ENCODE peak calls at places on chromosomes 12 and 14, in four cellular contexts. L is tibial nerve, X is DMS53, I is midbrain. W is an unnamed sample.

GRCh38 chr12:62279058-62279457 is 18.9 kb downstream of the USP15 start:
- DNase-seq in L (no peak), X (no peak), I (no peak), W (no peak)

GRCh38 chr14:22497671-22498093 is 91.3 kb downstream of the DAD1 start:
- DNase-seq in L (no peak), X (no peak), I (no peak), W (no peak)

GRCh38 chr14:72518809-72519377 is 375.0 kb downstream of the DPF3 start:
- DNase-seq in L (no peak), X (no peak), I (no peak), W (no peak)

GRCh38 chr12:111024205-111024794 is 103.9 kb upstream of the MYL2 start:
- DNase-seq in L (peak; percentile 13), X (peak; percentile 49), I (peak; percentile 19), W (peak; percentile 64)

GRCh38 chr12:52613363-52614030 is 4.9 kb downstream of the KRT73 start:
- DNase-seq in L (no peak), X (no peak), I (no peak), W (no peak)

GRCh38 chr12:116201908-116202307 is 75.6 kb downstream of the MED13L start:
- DNase-seq in L (no peak), X (no peak), I (no peak), W (no peak)

GRCh38 chr12:67789266-67789665 is 140.7 kb downstream of the DYRK2 start:
- DNase-seq in L (no peak), X (no peak), I (no peak), W (no peak)

GRCh38 chr14:99256483-99256874 is 15.5 kb downstream of the BCL11B start:
- DNase-seq in L (no peak), X (no peak), I (no peak), W (no peak)

GRCh38 chr12:55676707-55677106 is 31.0 kb downstream of the ITGA7 start:
- DNase-seq in L (peak; percentile 18), X (no peak), I (no peak), W (no peak)

GRCh38 chr12:92146497-92146828 is 817 bp upstream of the BTG1 start:
- DNase-seq in L (no peak), X (peak; percentile 77), I (no peak), W (peak; percentile 40)

GRCh38 chr14:90556666-90557450 is 160.0 kb downstream of the CALM1 start:
- DNase-seq in L (no peak), X (peak; percentile 5), I (no peak), W (no peak)

GRCh38 chr12:114038962-114039361 is 72.8 kb upstream of the RBM19 start:
- DNase-seq in L (no peak), X (no peak), I (no peak), W (no peak)

GRCh38 chr12:12715459-12716150 is 1.6 kb upstream of the CDKN1B start:
- DNase-seq in L (peak; percentile 24), X (peak; percentile 56), I (no peak), W (peak; percentile 59)

GRCh38 chr12:58008658-58009057 is 67.3 kb downstream of the ATP23 start:
- DNase-seq in L (no peak), X (no peak), I (no peak), W (no peak)

GRCh38 chr14:57390806-57391562 is 598 bp downstream of the NAA30 start:
- DNase-seq in L (no peak), X (peak; percentile 72), I (peak; percentile 56), W (peak; percentile 31)

GRCh38 chr14:83470959-83471358 is 1937.3 kb upstream of the SEL1L start:
- DNase-seq in L (no peak), X (no peak), I (no peak), W (no peak)

GRCh38 chr14:54817506-54817905 is 85.1 kb downstream of the GCH1 start:
- DNase-seq in L (no peak), X (no peak), I (no peak), W (no peak)

GRCh38 chr14:61519106-61519505 is 176.2 kb upstream of the HIF1A start:
- DNase-seq in L (no peak), X (no peak), I (no peak), W (no peak)

GRCh38 chr12:9364224-9365176 is 156.3 kb upstream of the PZP start:
- DNase-seq in L (no peak), X (no peak), I (peak; percentile 9), W (no peak)

GRCh38 chr12:52837341-52837741 is 3.2 kb upstream of the KRT79 start:
- DNase-seq in L (no peak), X (no peak), I (no peak), W (no peak)

GRCh38 chr14:103576371-103577024 is 13.7 kb downstream of the COA8 start:
- DNase-seq in L (peak; percentile 82), X (peak; percentile 95), I (peak; percentile 67), W (peak; percentile 92)

GRCh38 chr14:22479781-22480464 is 109.1 kb downstream of the DAD1 start:
- DNase-seq in L (no peak), X (no peak), I (no peak), W (no peak)

GRCh38 chr12:12387521-12387920 is 30.6 kb downstream of the BORCS5 start:
- DNase-seq in L (no peak), X (no peak), I (no peak), W (no peak)

GRCh38 chr12:30753233-30753632 is 1.5 kb downstream of the CAPRIN2 start:
- DNase-seq in L (no peak), X (peak; percentile 44), I (no peak), W (peak; percentile 66)

GRCh38 chr14:28879571-28879970 is 113.0 kb downstream of the FOXG1 start:
- DNase-seq in L (no peak), X (no peak), I (no peak), W (no peak)

GRCh38 chr14:101347893-101348777 is 213.2 kb upstream of the DIO3 start:
- DNase-seq in L (no peak), X (no peak), I (no peak), W (no peak)

GRCh38 chr14:51002406-51002984 is 58.2 kb upstream of the PYGL start:
- DNase-seq in L (no peak), X (no peak), I (no peak), W (no peak)

GRCh38 chr14:52025952-52026510 is 36.7 kb downstream of the RTRAF start:
- DNase-seq in L (no peak), X (no peak), I (peak; percentile 10), W (no peak)

GRCh38 chr14:105859717-105860614 is 333.6 kb downstream of the TMEM121 start:
- DNase-seq in L (no peak), X (no peak), I (no peak), W (no peak)